ENCODE peak calls at places on chromosomes 7 and 10, in seven cellular contexts. L is MM.1S; O is GM10248; H is naive thymus-derived CD8-positive, alpha-beta T cell; Z is caudate nucleus; K is G401; S is cardiac fibroblast. T is an unnamed sample.

GRCh38 chr10:1367938-1368697 is 311.9 kb downstream of the WDR37 start:
- DNase-seq in O (no peak), Z (no peak), L (no peak), K (no peak), S (no peak), H (no peak), T (peak; percentile 20)

GRCh38 chr7:101814996-101815825 is 2.2 kb upstream of the CUX1 start:
- DNase-seq in L (peak; percentile 65), H (peak; percentile 75), K (no peak), O (peak; percentile 79), S (no peak), Z (peak; percentile 20), T (peak; percentile 90)

GRCh38 chr7:2920956-2921708 is 77.0 kb upstream of the GNA12 start:
- DNase-seq in K (no peak), S (no peak), O (no peak), Z (no peak), L (no peak), H (no peak), T (no peak)

GRCh38 chr10:86303626-86304025 is 63.0 kb downstream of the GRID1 start:
- DNase-seq in S (no peak), H (no peak), O (no peak), Z (no peak), K (no peak), L (no peak), T (no peak)

GRCh38 chr10:21076381-21076780 is 179.3 kb upstream of the NEBL start:
- DNase-seq in L (no peak), O (no peak), Z (no peak), S (peak; percentile 69), K (no peak), H (no peak), T (no peak)

GRCh38 chr10:106214243-106214642 is 950.3 kb downstream of the SORCS1 start:
- DNase-seq in Z (no peak), K (no peak), L (no peak), O (no peak), H (no peak), S (no peak), T (no peak)

GRCh38 chr10:114309111-114309651 is 70.1 kb downstream of the VWA2 start:
- DNase-seq in L (no peak), Z (no peak), S (peak; percentile 21), H (no peak), K (no peak), O (no peak), T (no peak)

GRCh38 chr10:95988702-95989101 is 54.7 kb upstream of the CCNJ start:
- DNase-seq in Z (no peak), K (no peak), S (no peak), H (no peak), O (no peak), L (peak; percentile 18), T (peak; percentile 11)

GRCh38 chr7:102889836-102890235 is 23.0 kb upstream of the LRRC17 start:
- DNase-seq in O (no peak), L (no peak), K (no peak), H (no peak), Z (no peak), S (peak; percentile 20), T (no peak)

GRCh38 chr10:73576178-73576889 is 14.8 kb downstream of the USP54 start:
- DNase-seq in Z (no peak), S (peak; percentile 91), K (no peak), O (peak; percentile 29), L (no peak), H (no peak), T (peak; percentile 20)